ENCODE peak calls at places on chromosomes 12 and 14, in four cellular contexts. P is hepatocyte; S is transverse colon; Y is CD4-positive, alpha-beta memory T cell. X is an unnamed sample.
A peak's percentile ranks its signal among the peaks of the same experiment; 100 is the strongest.

GRCh38 chr14:71472281-71472960 is 459.8 kb upstream of the RGS6 start:
- DNase-seq in Y (no peak), P (no peak), S (no peak), X (no peak)

GRCh38 chr14:90656986-90657385 is 159.2 kb downstream of the TTC7B start:
- DNase-seq in P (no peak), Y (no peak), S (no peak), X (no peak)

GRCh38 chr12:107829271-107829670 is 54.8 kb downstream of the ASCL4 start:
- DNase-seq in S (no peak), Y (no peak), P (no peak), X (no peak)

GRCh38 chr14:93304771-93305170 is 28.1 kb downstream of the BTBD7 start:
- DNase-seq in S (no peak), P (peak; percentile 23), Y (no peak), X (no peak)

GRCh38 chr12:118549506-118550109 is 173.3 kb downstream of the SUDS3 start:
- DNase-seq in Y (no peak), P (no peak), S (no peak), X (no peak)

GRCh38 chr12:94725375-94726168 is 75.2 kb upstream of the TMCC3 start:
- DNase-seq in S (peak; percentile 23), Y (no peak), P (peak; percentile 37), X (no peak)

GRCh38 chr14:92890830-92891598 is 31.9 kb upstream of the CHGA start:
- DNase-seq in Y (peak; percentile 3), P (peak; percentile 19), S (no peak), X (no peak)

GRCh38 chr12:57433370-57433769 is 1.2 kb upstream of the INHBC start:
- DNase-seq in S (no peak), P (no peak), Y (no peak), X (no peak)

GRCh38 chr12:102959391-102959790 is 1.9 kb downstream of the ASCL1 start:
- DNase-seq in Y (no peak), S (no peak), P (no peak), X (no peak)

GRCh38 chr12:587551-588322 is 75.5 kb downstream of the NINJ2 start:
- DNase-seq in P (no peak), Y (no peak), S (no peak), X (no peak)

GRCh38 chr14:64692189-64692588 is 12.0 kb upstream of the PLEKHG3 start:
- DNase-seq in Y (no peak), P (no peak), S (no peak), X (no peak)

GRCh38 chr12:2580821-2581220 is 213.9 kb upstream of the FKBP4 start:
- DNase-seq in P (no peak), S (no peak), Y (no peak), X (no peak)

GRCh38 chr12:27361372-27361771 is 28.7 kb downstream of the BMAL2 start:
- DNase-seq in P (no peak), S (no peak), Y (no peak), X (no peak)

GRCh38 chr12:227923-228845 is 14.2 kb upstream of the SLC6A12 start:
- DNase-seq in S (no peak), Y (no peak), P (no peak), X (no peak)

GRCh38 chr14:105369653-105370040 is 28.7 kb upstream of the TEX22 start:
- DNase-seq in S (no peak), P (no peak), Y (no peak), X (no peak)

GRCh38 chr14:95901014-95901413 is 24.4 kb downstream of the TUNAR start:
- DNase-seq in P (no peak), Y (no peak), S (no peak), X (no peak)

GRCh38 chr12:1310684-1311083 is 283.7 kb downstream of the FBXL14 start:
- DNase-seq in S (no peak), Y (no peak), P (no peak), X (no peak)

GRCh38 chr12:109757671-109758265 is 44.1 kb downstream of the FAM222A start:
- DNase-seq in P (no peak), S (no peak), Y (no peak), X (no peak)

GRCh38 chr12:108257610-108258106 is 81.5 kb downstream of the CMKLR1 start:
- DNase-seq in P (no peak), Y (no peak), S (no peak), X (no peak)

GRCh38 chr14:57865066-57865449 is 834 bp downstream of the SLC35F4 start:
- DNase-seq in S (no peak), Y (no peak), P (no peak), X (no peak)

GRCh38 chr12:121816925-121817647 is 13.3 kb downstream of the SETD1B start:
- DNase-seq in Y (no peak), S (no peak), P (no peak), X (no peak)

GRCh38 chr12:109804820-109805761 is 28.1 kb downstream of the TRPV4 start:
- DNase-seq in Y (peak; percentile 59), S (peak; percentile 72), P (peak; percentile 63), X (no peak)

GRCh38 chr12:87953257-87953860 is 75.8 kb downstream of the C12orf50 start:
- DNase-seq in S (no peak), Y (no peak), P (peak; percentile 48), X (no peak)

GRCh38 chr12:44155349-44155748 is 319.5 kb downstream of the TMEM117 start:
- DNase-seq in S (no peak), P (no peak), Y (no peak), X (no peak)

GRCh38 chr12:1443421-1444141 is 150.8 kb downstream of the FBXL14 start:
- DNase-seq in S (no peak), Y (no peak), P (no peak), X (no peak)

GRCh38 chr12:31005944-31006361 is 67.7 kb upstream of the DDX11 start:
- DNase-seq in S (no peak), P (no peak), Y (no peak), X (no peak)

GRCh38 chr12:29427964-29428363 is 47.0 kb upstream of the ERGIC2 start:
- DNase-seq in S (no peak), Y (peak; percentile 22), P (peak; percentile 10), X (no peak)

GRCh38 chr14:56131865-56132830 is 13.9 kb downstream of the PELI2 start:
- DNase-seq in S (no peak), Y (no peak), P (no peak), X (no peak)

GRCh38 chr14:104794641-104795467 is 694 bp downstream of the AKT1 start:
- DNase-seq in P (peak; percentile 60), Y (peak; percentile 19), S (peak; percentile 50), X (no peak)

GRCh38 chr12:68336754-68337343 is 4.7 kb upstream of the MDM1 start:
- DNase-seq in P (no peak), Y (no peak), S (peak; percentile 36), X (no peak)

GRCh38 chr12:27864521-27864920 is 84.5 kb upstream of the MANSC4 start:
- DNase-seq in S (no peak), P (no peak), Y (no peak), X (no peak)

GRCh38 chr12:79407671-79408622 is 282.8 kb downstream of the PAWR start:
- DNase-seq in Y (no peak), P (peak; percentile 77), S (peak; percentile 69), X (no peak)

GRCh38 chr14:21095430-21096205 is 2.8 kb downstream of the ZNF219 start:
- DNase-seq in S (no peak), Y (no peak), P (no peak), X (no peak)

GRCh38 chr12:85575115-85576096 is 260.8 kb downstream of the RASSF9 start:
- DNase-seq in S (peak; percentile 32), Y (no peak), P (peak; percentile 68), X (no peak)

GRCh38 chr12:85580562-85581168 is 255.5 kb downstream of the RASSF9 start:
- DNase-seq in S (no peak), P (no peak), Y (no peak), X (no peak)
- H3K4me3 ChIP-seq in S (no peak overlapping the region), P (no peak overlapping the region), Y (no peak overlapping the region), X (no peak overlapping the region)

DNA sequence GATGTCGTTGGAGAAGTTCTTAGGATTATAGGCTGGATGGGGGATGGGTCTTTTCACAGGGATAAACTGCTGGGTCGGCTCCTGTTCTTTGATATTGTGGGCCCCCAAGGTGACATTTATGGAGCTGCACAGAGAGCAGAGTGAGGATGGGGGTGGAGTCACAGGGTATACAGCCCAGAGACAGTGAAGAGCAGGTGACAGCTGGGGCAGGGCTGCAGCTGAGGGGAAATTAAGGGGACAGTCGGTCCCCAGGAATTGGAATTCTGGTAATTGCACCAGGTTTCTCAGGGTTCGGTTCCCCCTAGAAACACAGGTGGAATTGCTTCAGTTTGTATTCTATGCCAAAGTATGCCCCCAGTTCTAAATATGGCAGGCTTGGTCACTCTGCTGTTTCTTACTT is 1.7 kb downstream of the GZMB start:
- DNase-seq in Y (no peak), P (no peak), S (no peak), X (no peak)
- H3K27ac ChIP-seq in Y (no peak overlapping the region), P (no peak overlapping the region), S (no peak overlapping the region), X (no peak overlapping the region)

GRCh38 chr14:100898465-100898864 is 5.1 kb downstream of the RTL1 start:
- DNase-seq in Y (no peak), P (peak; percentile 4), S (no peak), X (no peak)

GRCh38 chr14:100901391-100902183 is 1.9 kb downstream of the RTL1 start:
- DNase-seq in P (no peak), S (no peak), Y (no peak), X (no peak)

GRCh38 chr14:100900837-100901390 is 2.6 kb downstream of the RTL1 start:
- DNase-seq in P (peak; percentile 80), Y (no peak), S (peak; percentile 50), X (no peak)

GRCh38 chr14:100899841-100900771 is 3.4 kb downstream of the RTL1 start:
- DNase-seq in S (no peak), Y (no peak), P (peak; percentile 37), X (no peak)

GRCh38 chr14:100898935-100899840 is 4.3 kb downstream of the RTL1 start:
- DNase-seq in S (no peak), Y (no peak), P (peak; percentile 13), X (no peak)
- H3K4me3 ChIP-seq in S (no peak overlapping the region), Y (no peak overlapping the region), P (no peak overlapping the region), X (no peak overlapping the region)

GRCh38 chr14:22541721-22542120 is 47.3 kb downstream of the DAD1 start:
- DNase-seq in S (no peak), Y (no peak), P (no peak), X (no peak)
- H3K27ac ChIP-seq in S (no peak overlapping the region), Y (peak overlapping the region; percentile 72), P (no peak overlapping the region), X (no peak overlapping the region)

GRCh38 chr12:52032797-52033505 is 18.3 kb upstream of the NR4A1 start:
- DNase-seq in P (peak; percentile 98), S (peak; percentile 98), Y (peak; percentile 81), X (no peak)
- H3K4me3 ChIP-seq in P (no peak overlapping the region), S (peak overlapping the region; percentile 23), Y (peak overlapping the region; percentile 36), X (peak overlapping the region; percentile 66)

GRCh38 chr12:59657711-59658110 is 61.9 kb downstream of the SLC16A7 start:
- DNase-seq in P (no peak), S (no peak), Y (no peak), X (no peak)
- H3K27ac ChIP-seq in P (no peak overlapping the region), S (no peak overlapping the region), Y (no peak overlapping the region), X (no peak overlapping the region)